ENCODE peak calls at places on chromosomes 7 and 10, in seven cellular contexts. J is A549, B is IMR-90, H is HepG2, G is SK-N-SH, T is K562, E is H1. Q is an unnamed sample.

GRCh38 chr10:89360153-89360552 is 17.7 kb upstream of the IFIT1B start:
- DNase-seq in H (no peak), J (no peak), G (no peak), T (no peak), B (no peak), E (no peak), Q (no peak)

GRCh38 chr7:155214328-155214986 is 83.2 kb upstream of the INSIG1 start:
- DNase-seq in J (no peak), G (no peak), H (no peak), T (peak), E (no peak), B (no peak), Q (no peak)

GRCh38 chr10:6385683-6386082 is 183.0 kb downstream of the PFKFB3 start:
- DNase-seq in G (no peak), H (no peak), J (no peak), E (no peak), B (peak), T (no peak), Q (no peak)

GRCh38 chr10:32963102-32963501 is 5.1 kb upstream of the ITGB1 start:
- DNase-seq in T (no peak), G (no peak), J (no peak), E (no peak), H (no peak), B (peak), Q (no peak)

GRCh38 chr7:95002726-95003125 is 95.3 kb downstream of the PPP1R9A start:
- DNase-seq in H (no peak), G (no peak), B (no peak), T (no peak), E (no peak), J (no peak), Q (no peak)

GRCh38 chr7:93566876-93567275 is 7.6 kb downstream of the CALCR start:
- DNase-seq in H (no peak), J (no peak), T (no peak), G (no peak), E (no peak), B (no peak), Q (no peak)

GRCh38 chr7:50347693-50348092 is 43.2 kb downstream of the IKZF1 start:
- DNase-seq in B (no peak), J (no peak), G (no peak), T (no peak), H (no peak), E (no peak), Q (no peak)

GRCh38 chr7:73828107-73828803 is 2.5 kb upstream of the CLDN4 start:
- DNase-seq in H (peak), E (no peak), T (peak), B (peak), G (peak), J (peak), Q (no peak)

GRCh38 chr10:117174439-117175214 is 22.7 kb upstream of the KCNK18 start:
- DNase-seq in G (peak), B (peak), E (peak), J (peak), T (peak), H (peak), Q (peak)

GRCh38 chr7:39609462-39610149 is 13.8 kb upstream of the RALA start:
- DNase-seq in G (peak), J (no peak), T (peak), H (no peak), E (peak), B (no peak), Q (no peak)

GRCh38 chr10:129031233-129032150 is 435.5 kb upstream of the MGMT start:
- DNase-seq in G (peak), B (peak), E (peak), T (peak), H (peak), J (peak), Q (no peak)

GRCh38 chr10:97508342-97508741 is 9.6 kb downstream of the UBTD1 start:
- DNase-seq in G (no peak), T (no peak), B (peak), E (no peak), H (no peak), J (no peak), Q (no peak)

GRCh38 chr7:28986723-28987122 is 28.6 kb upstream of the TRIL start:
- DNase-seq in E (no peak), T (no peak), G (no peak), B (peak), H (no peak), J (no peak), Q (no peak)

GRCh38 chr10:27771231-27771630 is 25.6 kb upstream of the MKX start:
- DNase-seq in J (no peak), G (no peak), T (no peak), E (no peak), B (no peak), H (no peak), Q (no peak)

GRCh38 chr10:12950583-12951128 is 50.9 kb downstream of the CCDC3 start:
- DNase-seq in J (no peak), T (no peak), H (no peak), B (no peak), E (peak), G (no peak), Q (no peak)

GRCh38 chr7:22864301-22864700 is 41.7 kb upstream of the TOMM7 start:
- DNase-seq in B (peak), E (no peak), G (no peak), H (no peak), T (no peak), J (no peak), Q (no peak)

GRCh38 chr10:130207205-130207604 is 71.0 kb downstream of the GLRX3 start:
- DNase-seq in T (no peak), G (no peak), H (no peak), J (no peak), E (no peak), B (no peak), Q (no peak)

GRCh38 chr7:44276571-44277101 is 48.8 kb downstream of the CAMK2B start:
- DNase-seq in E (no peak), H (no peak), T (no peak), J (no peak), B (no peak), G (no peak), Q (no peak)

GRCh38 chr10:19332304-19332703 is 283.7 kb downstream of the MALRD1 start:
- DNase-seq in T (no peak), B (peak), G (no peak), H (no peak), E (no peak), J (no peak), Q (no peak)

GRCh38 chr7:23622469-23622868 is 25.3 kb downstream of the CCDC126 start:
- DNase-seq in J (no peak), T (no peak), E (no peak), B (peak), H (peak), G (no peak), Q (no peak)

GRCh38 chr10:60343254-60343653 is 46.4 kb downstream of the ANK3 start:
- DNase-seq in E (no peak), T (no peak), H (no peak), G (no peak), J (no peak), B (peak), Q (no peak)

GRCh38 chr7:81902536-81902935 is 132.7 kb upstream of the HGF start:
- DNase-seq in T (no peak), H (no peak), G (no peak), E (no peak), B (no peak), J (no peak), Q (no peak)

GRCh38 chr10:11165591-11166543 is 148.2 kb downstream of the CELF2 start:
- DNase-seq in B (no peak), T (peak), G (peak), J (peak), H (no peak), E (no peak), Q (no peak)

GRCh38 chr7:4655311-4655710 is 26.8 kb upstream of the FOXK1 start:
- DNase-seq in E (no peak), H (no peak), T (no peak), B (no peak), J (no peak), G (no peak), Q (no peak)

GRCh38 chr7:10475940-10476641 is 497.6 kb upstream of the PHF14 start:
- DNase-seq in G (no peak), J (no peak), T (no peak), E (no peak), B (no peak), H (no peak), Q (no peak)

GRCh38 chr10:44281089-44281613 is 103.7 kb downstream of the CXCL12 start:
- DNase-seq in E (no peak), G (no peak), B (no peak), H (no peak), T (no peak), J (no peak), Q (no peak)

GRCh38 chr7:103811315-103811714 is 178.1 kb downstream of the RELN start:
- DNase-seq in B (no peak), H (no peak), E (no peak), T (no peak), J (no peak), G (peak), Q (no peak)

GRCh38 chr7:31160956-31161355 is 108.8 kb downstream of the ADCYAP1R1 start:
- DNase-seq in B (no peak), J (no peak), E (no peak), T (no peak), G (no peak), H (no peak), Q (no peak)

GRCh38 chr10:54081950-54082349 is 719.1 kb downstream of the PCDH15 start:
- DNase-seq in T (no peak), E (no peak), H (no peak), J (no peak), G (no peak), B (no peak), Q (no peak)

GRCh38 chr7:158534598-158534997 is 53.0 kb downstream of the PTPRN2 start:
- DNase-seq in H (no peak), G (peak), J (no peak), B (no peak), T (no peak), E (no peak), Q (no peak)

GRCh38 chr10:87532696-87533095 is 28.0 kb downstream of the MINPP1 start:
- DNase-seq in T (no peak), B (no peak), G (no peak), J (no peak), E (no peak), H (no peak), Q (no peak)

GRCh38 chr7:14020339-14020900 is 31.0 kb upstream of the ETV1 start:
- DNase-seq in B (peak), J (no peak), H (no peak), G (no peak), E (no peak), T (no peak), Q (no peak)

GRCh38 chr10:91681361-91682276 is 48.7 kb upstream of the PPP1R3C start:
- DNase-seq in T (no peak), H (no peak), G (peak), E (no peak), B (no peak), J (no peak), Q (no peak)

GRCh38 chr10:77562742-77563141 is 74.9 kb downstream of the KCNMA1 start:
- DNase-seq in J (no peak), B (no peak), H (no peak), T (no peak), G (no peak), E (no peak), Q (no peak)
- TF ChIP-seq RFX5 in J (no peak), B (no peak), H (no peak), T (no peak), G (no peak), E (no peak), Q (no peak)

GRCh38 chr10:34557173-34557572 is 257.9 kb downstream of the PARD3 start:
- DNase-seq in G (no peak), H (no peak), E (no peak), B (no peak), T (no peak), J (no peak), Q (no peak)
- TF ChIP-seq RFX5 in G (no peak), H (no peak), E (no peak), B (no peak), T (no peak), J (no peak), Q (no peak)

GRCh38 chr10:120517881-120518484 is 61.0 kb downstream of the PLPP4 start:
- DNase-seq in H (no peak), B (no peak), T (no peak), J (no peak), G (no peak), E (no peak), Q (no peak)

GRCh38 chr10:120514959-120515358 is 57.9 kb downstream of the PLPP4 start:
- DNase-seq in E (no peak), B (no peak), J (no peak), G (peak), T (no peak), H (no peak), Q (no peak)

GRCh38 chr10:120514035-120514620 is 57.1 kb downstream of the PLPP4 start:
- DNase-seq in B (peak), J (no peak), T (peak), H (peak), E (peak), G (no peak), Q (no peak)

GRCh38 chr10:120516426-120516825 is 59.4 kb downstream of the PLPP4 start:
- DNase-seq in H (no peak), B (no peak), G (no peak), T (no peak), E (no peak), J (no peak), Q (no peak)

GRCh38 chr10:120517196-120517595 is 60.2 kb downstream of the PLPP4 start:
- DNase-seq in G (no peak), T (no peak), B (no peak), H (no peak), J (no peak), E (no peak), Q (no peak)
- TF ChIP-seq RFX5 in G (no peak), T (no peak), B (no peak), H (no peak), J (no peak), E (no peak), Q (no peak)

DNA sequence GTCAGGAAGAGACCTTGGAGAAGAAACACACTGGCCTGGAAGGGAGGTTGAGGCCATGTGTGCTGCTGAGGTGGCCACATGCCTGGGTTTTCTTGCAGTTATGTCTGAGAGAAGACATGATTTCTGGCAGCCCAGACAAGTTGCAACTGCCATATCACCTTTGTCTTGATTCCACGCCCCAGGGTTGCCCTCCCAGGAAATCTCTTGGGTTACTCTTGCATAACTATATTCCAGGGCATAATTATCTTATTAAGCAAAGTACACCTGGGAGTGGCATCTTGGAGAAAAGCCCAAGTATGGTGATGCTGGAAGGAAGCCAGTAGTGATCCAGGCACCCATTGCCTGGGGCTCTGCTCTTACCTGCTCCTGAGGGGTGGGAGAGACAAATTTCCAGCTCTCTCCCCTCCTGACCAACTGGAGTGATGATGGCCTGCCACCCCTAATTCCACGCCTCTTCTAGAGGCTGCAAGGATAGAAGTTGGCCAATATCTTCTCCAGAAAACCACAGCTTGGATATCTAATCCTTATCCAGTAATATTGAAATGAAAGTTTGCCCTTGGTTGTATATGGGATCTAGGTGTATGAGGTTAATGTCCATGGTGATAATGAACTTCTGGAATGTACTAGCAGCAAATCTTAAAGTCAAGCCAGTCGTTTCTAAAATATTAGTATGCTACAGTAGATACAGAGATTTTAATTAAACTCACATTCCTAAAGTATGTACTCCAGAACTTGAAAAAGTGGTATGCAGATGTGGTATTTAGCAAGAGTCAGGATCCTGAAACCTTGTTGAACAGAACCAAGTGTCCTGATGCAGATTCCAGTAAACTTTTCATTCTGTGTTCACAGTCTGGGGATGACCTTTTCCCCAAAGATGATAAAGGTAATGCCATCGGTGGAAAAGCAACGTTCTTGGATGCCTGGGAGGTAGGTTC is 5.1 kb downstream of the AKR1B10 start:
- DNase-seq in T (no peak), H (no peak), J (no peak), G (no peak), E (no peak), B (no peak), Q (no peak)
- TF ChIP-seq RFX5 in T (no peak), H (no peak), J (no peak), G (no peak), E (no peak), B (no peak), Q (no peak)

GRCh38 chr10:34313353-34313752 is 501.7 kb downstream of the PARD3 start:
- DNase-seq in H (no peak), G (no peak), B (peak), E (no peak), T (no peak), J (no peak), Q (no peak)
- TF ChIP-seq RFX5 in H (no peak), G (no peak), B (no peak), E (no peak), T (no peak), J (no peak), Q (no peak)

GRCh38 chr10:70551971-70552422 is 50.5 kb downstream of the PRF1 start:
- DNase-seq in G (no peak), J (no peak), E (no peak), T (no peak), B (peak), H (peak), Q (no peak)
- TF ChIP-seq RFX5 in G (no peak), J (no peak), E (no peak), T (no peak), B (no peak), H (no peak), Q (no peak)

DNA sequence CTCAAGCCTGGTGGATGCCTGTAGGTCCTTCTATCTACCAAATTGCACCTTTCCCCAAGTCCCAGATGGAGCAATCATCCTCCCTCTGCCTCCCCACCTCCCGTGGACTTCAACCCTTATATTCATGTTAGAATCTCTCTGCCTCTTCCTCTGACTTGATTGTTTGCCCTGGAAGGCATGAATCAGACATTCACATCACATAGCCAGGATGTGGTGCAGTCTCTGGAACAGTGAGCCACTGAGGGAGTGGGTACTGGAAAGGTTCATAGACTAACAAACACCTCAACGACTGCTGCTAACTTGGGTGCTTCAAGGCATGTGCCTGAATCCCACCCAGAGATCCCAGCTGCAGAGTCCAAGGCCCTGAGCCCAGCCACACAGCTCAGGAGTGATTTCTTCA is 494.0 kb downstream of the TNS3 start:
- DNase-seq in G (no peak), J (no peak), T (no peak), B (peak), E (no peak), H (no peak), Q (no peak)
- TF ChIP-seq RFX5 in G (no peak), J (no peak), T (no peak), B (no peak), E (no peak), H (no peak), Q (no peak)

Q was measured in GM12878.